ENCODE peak calls at places on chromosomes 7 and 10, in six cellular contexts. G, T, F, C, N and O are unnamed samples.

GRCh38 chr10:101066146-101066889 is 4.5 kb downstream of the KAZALD1 start:
- DNase-seq in G (no peak), T (peak), F (peak), C (no peak), N (peak), O (peak)

GRCh38 chr10:60423920-60424319 is 34.2 kb upstream of the ANK3 start:
- DNase-seq in G (no peak), T (no peak), F (no peak), C (no peak), N (no peak), O (no peak)

GRCh38 chr7:53518319-53518718 is 482.9 kb downstream of the POM121L12 start:
- DNase-seq in G (no peak), T (no peak), F (no peak), C (no peak), N (no peak), O (no peak)

GRCh38 chr10:12690525-12691139 is 310.9 kb downstream of the CCDC3 start:
- DNase-seq in G (no peak), T (no peak), F (no peak), C (no peak), N (no peak), O (no peak)

GRCh38 chr10:49474901-49475300 is 64.0 kb downstream of the ERCC6 start:
- DNase-seq in G (no peak), T (no peak), F (no peak), C (no peak), N (no peak), O (no peak)

GRCh38 chr7:117384693-117385092 is 42.6 kb downstream of the ASZ1 start:
- DNase-seq in G (no peak), T (no peak), F (no peak), C (no peak), N (no peak), O (no peak)

GRCh38 chr7:65449505-65449852 is 75.8 kb downstream of the ZNF92 start:
- DNase-seq in G (no peak), T (no peak), F (no peak), C (no peak), N (no peak), O (no peak)

GRCh38 chr10:31467791-31468535 is 148.9 kb downstream of the ZEB1 start:
- DNase-seq in G (no peak), T (no peak), F (no peak), C (peak), N (no peak), O (peak)

GRCh38 chr7:66666313-66666952 is 37.8 kb downstream of the KCTD7 start:
- DNase-seq in G (no peak), T (no peak), F (no peak), C (no peak), N (no peak), O (no peak)

GRCh38 chr7:121219031-121219430 is 109.8 kb upstream of the WNT16 start:
- DNase-seq in G (no peak), T (no peak), F (no peak), C (no peak), N (no peak), O (no peak)

GRCh38 chr10:124992462-124993344 is 50.8 kb downstream of the ZRANB1 start:
- DNase-seq in G (peak), T (no peak), F (peak), C (peak), N (peak), O (peak)

GRCh38 chr7:80640841-80641240 is 2.4 kb downstream of the CD36 start:
- DNase-seq in G (peak), T (no peak), F (peak), C (no peak), N (no peak), O (no peak)

GRCh38 chr10:74163313-74164068 is 12.5 kb downstream of the ADK start:
- DNase-seq in G (no peak), T (no peak), F (no peak), C (no peak), N (no peak), O (no peak)

GRCh38 chr7:122532406-122533269 is 166.3 kb downstream of the RNF133 start:
- DNase-seq in G (no peak), T (no peak), F (peak), C (no peak), N (no peak), O (peak)

GRCh38 chr10:373516-374309 is 238.5 kb downstream of the ZMYND11 start:
- DNase-seq in G (peak), T (no peak), F (no peak), C (no peak), N (no peak), O (no peak)

GRCh38 chr7:32588657-32589056 is 93.4 kb downstream of the AVL9 start:
- DNase-seq in G (peak), T (no peak), F (peak), C (peak), N (no peak), O (peak)

GRCh38 chr10:87094373-87095240 is at the start of the genes GLUD1 and SHLD2:
- DNase-seq in G (peak), T (peak), F (peak), C (peak), N (peak), O (peak)